ENCODE peak calls at places on chromosomes 13 and 19, in five cellular contexts. C, V, H, U and R are unnamed samples.

GRCh38 chr19:44539236-44539819 is 9.9 kb upstream of the CEACAM20 start:
- DNase-seq in C (peak), V (no peak), H (no peak), U (no peak), R (no peak)

GRCh38 chr13:93789058-93789457 is 562.5 kb downstream of the GPC6 start:
- DNase-seq in C (no peak), V (no peak), H (no peak), U (no peak), R (no peak)

GRCh38 chr19:42148270-42148669 is 16.0 kb upstream of the POU2F2 start:
- DNase-seq in C (no peak), V (no peak), H (no peak), U (no peak), R (no peak)

GRCh38 chr13:113724780-113725315 is 34.2 kb upstream of the TMEM255B start:
- DNase-seq in C (peak), V (no peak), H (peak), U (peak), R (peak)

GRCh38 chr13:44899967-44900366 is 89.3 kb downstream of the NUFIP1 start:
- DNase-seq in C (no peak), V (no peak), H (no peak), U (no peak), R (no peak)

GRCh38 chr19:55613930-55614710 is 8.7 kb downstream of the ZNF865 start:
- DNase-seq in C (no peak), V (no peak), H (no peak), U (no peak), R (no peak)

GRCh38 chr19:1401138-1401888 is at the start of gene GAMT:
- DNase-seq in C (no peak), V (no peak), H (peak), U (no peak), R (no peak)

GRCh38 chr13:109840201-109840892 is 54.0 kb upstream of the IRS2 start:
- DNase-seq in C (peak), V (no peak), H (peak), U (peak), R (no peak)

GRCh38 chr13:113528101-113528797 is 37.7 kb upstream of the DCUN1D2 start:
- DNase-seq in C (peak), V (no peak), H (no peak), U (no peak), R (no peak)

GRCh38 chr19:14150770-14151661 is 14.6 kb upstream of the ASF1B start:
- DNase-seq in C (no peak), V (no peak), H (no peak), U (no peak), R (no peak)

GRCh38 chr19:45927565-45928261 is 13.1 kb upstream of the NANOS2 start:
- DNase-seq in C (peak), V (peak), H (peak), U (peak), R (peak)

GRCh38 chr19:33293255-33294057 is 8.9 kb downstream of the CEBPA start:
- DNase-seq in C (peak), V (peak), H (peak), U (no peak), R (no peak)

GRCh38 chr19:29467824-29468401 is 57.9 kb upstream of the VSTM2B start:
- DNase-seq in C (peak), V (no peak), H (no peak), U (peak), R (no peak)

GRCh38 chr13:110825516-110825915 is 89.4 kb downstream of the ANKRD10 start:
- DNase-seq in C (no peak), V (no peak), H (no peak), U (no peak), R (no peak)

GRCh38 chr13:31372454-31372853 is 172.7 kb downstream of the B3GLCT start:
- DNase-seq in C (no peak), V (no peak), H (no peak), U (no peak), R (no peak)

GRCh38 chr13:97945792-97946419 is 7.6 kb upstream of the IPO5 start:
- DNase-seq in C (no peak), V (no peak), H (no peak), U (no peak), R (no peak)

GRCh38 chr19:33241091-33241529 is 15.5 kb upstream of the SLC7A10 start:
- DNase-seq in C (no peak), V (no peak), H (no peak), U (no peak), R (no peak)